ENCODE peak calls at places on chromosomes 11 and 22, in ten cellular contexts. I is cardiac fibroblast; R is mesothelial cell of epicardium; F is GM13977; W is natural killer cell; V is heart right ventricle; E is PC-3; C is AG04450; O is tibial nerve; S is CD8-positive, alpha-beta T cell. H is an unnamed sample.
A peak's percentile ranks its signal among the peaks of the same experiment; 100 is the strongest.

GRCh38 chr11:62879554-62879953 is 1.1 kb upstream of the SLC3A2 start:
- DNase-seq in I (peak; percentile 75), R (no peak), F (no peak), W (no peak), V (no peak), E (no peak), C (no peak), O (no peak), S (no peak), H (no peak)

GRCh38 chr22:27223317-27224177 is 566.2 kb downstream of the MIAT start:
- DNase-seq in I (peak; percentile 95), R (no peak), F (no peak), W (no peak), V (no peak), E (peak; percentile 3), C (peak; percentile 37), O (no peak), S (no peak), H (no peak)

GRCh38 chr11:975824-976223 is 50.2 kb downstream of the AP2A2 start:
- DNase-seq in I (peak; percentile 59), R (no peak), F (no peak), W (no peak), V (no peak), E (no peak), C (peak; percentile 4), O (no peak), S (no peak), H (no peak)

GRCh38 chr22:44578516-44579230 is 80.6 kb upstream of the RTL6 start:
- DNase-seq in I (no peak), R (peak; percentile 29), F (no peak), W (no peak), V (no peak), E (no peak), C (no peak), O (no peak), S (no peak), H (no peak)

GRCh38 chr22:25237503-25237902 is 18.1 kb downstream of the CRYBB2 start:
- DNase-seq in I (no peak), R (no peak), F (no peak), W (no peak), V (no peak), E (no peak), C (no peak), O (no peak), S (no peak), H (no peak)

GRCh38 chr22:44196241-44196640 is 15.5 kb downstream of the PARVG start:
- DNase-seq in I (no peak), R (no peak), F (no peak), W (no peak), V (no peak), E (no peak), C (no peak), O (no peak), S (no peak), H (no peak)

GRCh38 chr11:1946812-1947480 is at the start of gene MRPL23:
- DNase-seq in I (no peak), R (no peak), F (no peak), W (no peak), V (no peak), E (no peak), C (no peak), O (no peak), S (peak; percentile 27), H (no peak)

GRCh38 chr11:76131585-76131984 is 74.7 kb downstream of the WNT11 start:
- DNase-seq in I (peak; percentile 31), R (no peak), F (no peak), W (no peak), V (peak; percentile 45), E (no peak), C (no peak), O (no peak), S (no peak), H (no peak)

GRCh38 chr22:31639640-31640039 is 22.4 kb downstream of the PISD start:
- DNase-seq in I (no peak), R (no peak), F (no peak), W (no peak), V (no peak), E (peak; percentile 38), C (no peak), O (no peak), S (no peak), H (no peak)

GRCh38 chr11:1029686-1030085 is 6.8 kb downstream of the MUC6 start:
- DNase-seq in I (no peak), R (no peak), F (no peak), W (no peak), V (no peak), E (no peak), C (no peak), O (no peak), S (no peak), H (no peak)

GRCh38 chr22:47195156-47195675 is 432.8 kb downstream of the TBC1D22A start:
- DNase-seq in I (no peak), R (no peak), F (no peak), W (peak; percentile 11), V (no peak), E (no peak), C (no peak), O (peak; percentile 7), S (no peak), H (no peak)

GRCh38 chr22:23745780-23746179 is 5.1 kb downstream of the ZNF70 start:
- DNase-seq in I (no peak), R (no peak), F (no peak), W (no peak), V (no peak), E (no peak), C (no peak), O (no peak), S (no peak), H (no peak)

GRCh38 chr11:85889676-85890579 is 34.7 kb downstream of the CCDC83 start:
- DNase-seq in I (peak; percentile 71), R (no peak), F (no peak), W (no peak), V (no peak), E (peak; percentile 97), C (no peak), O (no peak), S (no peak), H (no peak)

GRCh38 chr11:17591293-17591692 is 44.2 kb downstream of the OTOG start:
- DNase-seq in I (no peak), R (peak; percentile 26), F (no peak), W (no peak), V (no peak), E (no peak), C (no peak), O (peak; percentile 4), S (no peak), H (no peak)

GRCh38 chr11:11731311-11732083 is 109.7 kb upstream of the GALNT18 start:
- DNase-seq in I (peak; percentile 1), R (peak; percentile 56), F (no peak), W (no peak), V (no peak), E (peak; percentile 65), C (peak; percentile 6), O (no peak), S (no peak), H (no peak)

GRCh38 chr11:75422248-75423231 is 10.5 kb downstream of the KLHL35 start:
- DNase-seq in I (no peak), R (no peak), F (no peak), W (no peak), V (no peak), E (peak; percentile 86), C (no peak), O (no peak), S (no peak), H (no peak)

GRCh38 chr11:114110948-114111347 is 51.4 kb downstream of the ZBTB16 start:
- DNase-seq in I (peak; percentile 71), R (no peak), F (no peak), W (no peak), V (peak; percentile 58), E (no peak), C (no peak), O (no peak), S (no peak), H (no peak)

GRCh38 chr22:50703726-50704509 is 31.3 kb downstream of the SHANK3 start:
- DNase-seq in I (no peak), R (no peak), F (no peak), W (no peak), V (no peak), E (no peak), C (no peak), O (no peak), S (no peak), H (no peak)

DNA sequence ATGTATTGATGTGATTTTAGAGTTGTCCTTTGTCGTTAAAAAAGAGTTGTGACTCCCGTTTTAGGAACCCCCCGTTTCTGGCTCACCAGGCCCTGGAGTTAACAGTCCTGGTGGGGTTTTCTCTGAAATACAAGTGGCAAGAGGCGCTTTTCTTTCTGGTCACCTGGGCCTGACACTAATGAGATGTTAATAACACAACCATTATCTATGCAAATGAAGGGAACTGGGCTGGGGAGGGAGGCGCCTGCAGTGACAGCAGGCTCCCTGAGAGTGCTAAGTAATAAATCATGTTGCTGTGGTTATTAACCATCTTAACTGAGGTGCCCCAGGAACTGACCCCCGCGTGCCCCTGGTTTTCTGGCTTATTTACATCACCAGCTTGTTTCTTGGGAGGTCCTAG is 276.4 kb upstream of the CADM1 start:
- DNase-seq in I (no peak), R (no peak), F (no peak), W (no peak), V (no peak), E (no peak), C (no peak), O (no peak), S (no peak), H (no peak)
- TF ChIP-seq CTCF in I (no peak), R (no peak), F (no peak), W (no peak), V (no peak), E (no peak), C (no peak), O (no peak), S (no peak), H (no peak)

GRCh38 chr11:60629399-60629798 is 70.0 kb upstream of the MS4A8 start:
- DNase-seq in I (no peak), R (no peak), F (no peak), W (no peak), V (no peak), E (no peak), C (no peak), O (no peak), S (no peak), H (no peak)

GRCh38 chr11:60625262-60625661 is 74.2 kb upstream of the MS4A8 start:
- DNase-seq in I (peak; percentile 16), R (no peak), F (no peak), W (no peak), V (no peak), E (peak; percentile 75), C (no peak), O (no peak), S (no peak), H (no peak)
- TF ChIP-seq CTCF in I (peak; percentile 27), R (no peak), F (peak; percentile 9), W (no peak), V (no peak), E (peak; percentile 80), C (no peak), O (no peak), S (no peak), H (no peak)

GRCh38 chr11:20397281-20397680 is 9.8 kb downstream of the PRMT3 start:
- DNase-seq in I (peak; percentile 70), R (no peak), F (peak; percentile 40), W (no peak), V (no peak), E (peak; percentile 55), C (peak; percentile 18), O (no peak), S (no peak), H (no peak)
- TF ChIP-seq CTCF in I (peak; percentile 64), R (peak; percentile 24), F (peak; percentile 53), W (peak; percentile 20), V (no peak), E (peak; percentile 68), C (peak; percentile 70), O (no peak), S (peak; percentile 54), H (no peak)

GRCh38 chr11:118438314-118438931 is 2.1 kb downstream of the KMT2A start:
- DNase-seq in I (peak; percentile 89), R (peak; percentile 55), F (peak; percentile 58), W (peak; percentile 49), V (peak; percentile 50), E (peak; percentile 69), C (peak; percentile 57), O (no peak), S (no peak), H (no peak)
- TF ChIP-seq CTCF in I (no peak), R (no peak), F (no peak), W (no peak), V (no peak), E (no peak), C (no peak), O (no peak), S (no peak), H (no peak)